ENCODE peak calls at places on chromosomes 5 and 9, in five cellular contexts. One of them, this sample, is unnamed.

GRCh38 chr5:62296998-62297397 is 9.0 kb upstream of the KIF2A start:
- DNase-seq in lower leg skin: no peak
- DNase-seq in fibroblast of lung: peak; percentile 11
- DNase-seq in HepG2: no peak
- DNase-seq in heart left ventricle: no peak
- DNase-seq in this sample: no peak

GRCh38 chr5:171520300-171521170 is 101.1 kb downstream of the FGF18 start:
- DNase-seq in lower leg skin: no peak
- DNase-seq in fibroblast of lung: peak; percentile 68
- DNase-seq in HepG2: no peak
- DNase-seq in heart left ventricle: peak; percentile 45
- DNase-seq in this sample: no peak

GRCh38 chr9:5582835-5583195 is 46.1 kb upstream of the RIC1 start:
- DNase-seq in lower leg skin: peak; percentile 89
- DNase-seq in fibroblast of lung: peak; percentile 81
- DNase-seq in HepG2: no peak
- DNase-seq in heart left ventricle: peak; percentile 36
- DNase-seq in this sample: peak; percentile 63

GRCh38 chr5:180575571-180575970 is 15.7 kb downstream of the SCGB3A1 start:
- DNase-seq in lower leg skin: no peak
- DNase-seq in fibroblast of lung: no peak
- DNase-seq in HepG2: no peak
- DNase-seq in heart left ventricle: no peak
- DNase-seq in this sample: no peak

GRCh38 chr9:91117959-91118651 is 243.6 kb downstream of the AUH start:
- DNase-seq in lower leg skin: peak; percentile 96
- DNase-seq in fibroblast of lung: peak; percentile 74
- DNase-seq in HepG2: no peak
- DNase-seq in heart left ventricle: peak; percentile 92
- DNase-seq in this sample: peak; percentile 97

GRCh38 chr5:169185626-169186025 is 115.3 kb downstream of the SLIT3 start:
- DNase-seq in lower leg skin: peak; percentile 14
- DNase-seq in fibroblast of lung: peak; percentile 44
- DNase-seq in HepG2: no peak
- DNase-seq in heart left ventricle: no peak
- DNase-seq in this sample: peak; percentile 35

GRCh38 chr5:150278916-150279315 is 10.7 kb downstream of the CAMK2A start:
- DNase-seq in lower leg skin: no peak
- DNase-seq in fibroblast of lung: peak; percentile 92
- DNase-seq in HepG2: no peak
- DNase-seq in heart left ventricle: no peak
- DNase-seq in this sample: peak; percentile 73

GRCh38 chr5:178551059-178551458 is 39.1 kb downstream of the COL23A1 start:
- DNase-seq in lower leg skin: no peak
- DNase-seq in fibroblast of lung: peak; percentile 7
- DNase-seq in HepG2: peak; percentile 18
- DNase-seq in heart left ventricle: no peak
- DNase-seq in this sample: peak; percentile 42

GRCh38 chr9:75185585-75186170 is 97.4 kb downstream of the OSTF1 start:
- DNase-seq in lower leg skin: no peak
- DNase-seq in fibroblast of lung: peak; percentile 20
- DNase-seq in HepG2: peak; percentile 16
- DNase-seq in heart left ventricle: no peak
- DNase-seq in this sample: no peak

GRCh38 chr5:154386952-154387629 is 58.7 kb upstream of the SAP30L start:
- DNase-seq in lower leg skin: no peak
- DNase-seq in fibroblast of lung: no peak
- DNase-seq in HepG2: peak; percentile 54
- DNase-seq in heart left ventricle: no peak
- DNase-seq in this sample: no peak

GRCh38 chr5:110618941-110619340 is 107.5 kb downstream of the TMEM232 start:
- DNase-seq in lower leg skin: no peak
- DNase-seq in fibroblast of lung: no peak
- DNase-seq in HepG2: no peak
- DNase-seq in heart left ventricle: no peak
- DNase-seq in this sample: no peak

GRCh38 chr9:119986205-119986604 is 593.8 kb downstream of the CDK5RAP2 start:
- DNase-seq in lower leg skin: no peak
- DNase-seq in fibroblast of lung: no peak
- DNase-seq in HepG2: no peak
- DNase-seq in heart left ventricle: no peak
- DNase-seq in this sample: no peak

GRCh38 chr5:146334074-146334533 is 4.5 kb upstream of the POU4F3 start:
- DNase-seq in lower leg skin: no peak
- DNase-seq in fibroblast of lung: no peak
- DNase-seq in HepG2: no peak
- DNase-seq in heart left ventricle: no peak
- DNase-seq in this sample: no peak
- TF ChIP-seq CTCF in lower leg skin: no peak
- TF ChIP-seq CTCF in fibroblast of lung: no peak
- TF ChIP-seq CTCF in HepG2: no peak
- TF ChIP-seq CTCF in heart left ventricle: no peak
- TF ChIP-seq CTCF in this sample: no peak

DNA sequence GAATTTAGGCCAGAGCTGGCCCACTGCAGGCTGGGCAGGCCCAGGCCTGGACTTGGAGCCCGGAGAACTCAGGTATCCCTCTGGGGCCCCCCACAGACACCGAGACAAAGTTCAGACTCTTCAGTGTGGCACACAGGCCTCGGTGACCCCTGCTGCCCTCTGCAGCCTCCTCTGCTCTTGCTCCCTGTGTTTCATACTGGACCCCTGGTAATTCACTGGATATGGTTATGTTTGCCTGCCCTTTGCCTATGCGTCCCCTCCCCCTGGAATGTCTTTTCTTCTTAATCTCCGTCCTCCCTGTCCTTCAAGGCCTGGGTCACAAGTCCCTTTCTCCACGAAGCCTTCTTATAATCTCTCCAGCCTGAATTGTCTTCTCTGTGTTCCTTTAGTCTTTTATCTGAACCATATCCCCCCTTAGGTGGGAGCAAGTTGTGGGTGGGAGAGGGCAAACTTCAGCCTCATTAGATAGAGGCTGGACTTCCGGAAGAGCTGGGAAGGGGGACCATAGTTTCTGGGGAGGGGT is 30.1 kb downstream of the GSN start:
- DNase-seq in lower leg skin: peak; percentile 74
- DNase-seq in fibroblast of lung: no peak
- DNase-seq in HepG2: peak; percentile 77
- DNase-seq in heart left ventricle: no peak
- DNase-seq in this sample: no peak
- H3K4me3 ChIP-seq in lower leg skin: no peak overlapping the region
- H3K4me3 ChIP-seq in fibroblast of lung: no peak overlapping the region
- H3K4me3 ChIP-seq in HepG2: peak overlapping the region; percentile 80
- H3K4me3 ChIP-seq in heart left ventricle: no peak overlapping the region
- H3K4me3 ChIP-seq in this sample: no peak overlapping the region

GRCh38 chr9:131407717-131408195 is 13.9 kb downstream of the PRRC2B start:
- DNase-seq in lower leg skin: no peak
- DNase-seq in fibroblast of lung: peak; percentile 68
- DNase-seq in HepG2: peak; percentile 44
- DNase-seq in heart left ventricle: peak; percentile 66
- DNase-seq in this sample: peak; percentile 48
- TF ChIP-seq CTCF in lower leg skin: no peak
- TF ChIP-seq CTCF in fibroblast of lung: peak; percentile 45
- TF ChIP-seq CTCF in HepG2: peak; percentile 39
- TF ChIP-seq CTCF in heart left ventricle: peak; percentile 56
- TF ChIP-seq CTCF in this sample: peak; percentile 5

GRCh38 chr5:172642511-172642910 is 1.4 kb downstream of the NEURL1B start:
- DNase-seq in lower leg skin: no peak
- DNase-seq in fibroblast of lung: no peak
- DNase-seq in HepG2: no peak
- DNase-seq in heart left ventricle: no peak
- DNase-seq in this sample: peak; percentile 50
- H3K4me3 ChIP-seq in lower leg skin: no peak overlapping the region
- H3K4me3 ChIP-seq in fibroblast of lung: no peak overlapping the region
- H3K4me3 ChIP-seq in HepG2: no peak overlapping the region
- H3K4me3 ChIP-seq in heart left ventricle: peak overlapping the region; percentile 90
- H3K4me3 ChIP-seq in this sample: no peak overlapping the region

GRCh38 chr5:131867524-131867923 is 70.7 kb upstream of the FNIP1 start:
- DNase-seq in lower leg skin: no peak
- DNase-seq in fibroblast of lung: no peak
- DNase-seq in HepG2: no peak
- DNase-seq in heart left ventricle: no peak
- DNase-seq in this sample: no peak

GRCh38 chr5:131863700-131864099 is 66.9 kb upstream of the FNIP1 start:
- DNase-seq in lower leg skin: no peak
- DNase-seq in fibroblast of lung: no peak
- DNase-seq in HepG2: no peak
- DNase-seq in heart left ventricle: no peak
- DNase-seq in this sample: no peak
- TF ChIP-seq CTCF in lower leg skin: no peak
- TF ChIP-seq CTCF in fibroblast of lung: no peak
- TF ChIP-seq CTCF in HepG2: no peak
- TF ChIP-seq CTCF in heart left ventricle: no peak
- TF ChIP-seq CTCF in this sample: no peak

This sample was measured in foreskin fibroblast.